ENCODE peak calls at places on chromosomes 7 and 10, in ten cellular contexts. J is hippocampal formation; H is coronary artery; M is NCI-H526 treated with DMSO at 0.1 percent for 48 hours; P is glutamatergic neuron; Y is activated T-helper 9 cell treated with anti-CD3 and anti-CD28 coated beads, Interleukin-2, amount 50 U/mL, for 16 hours; B is caudate nucleus; R is EL; A is AG20443; T is psoas muscle. N is an unnamed sample.

GRCh38 chr7:23072043-23072442 is 33.5 kb upstream of the KLHL7 start:
- DNase-seq in M (no peak), T (no peak), H (no peak), B (no peak), A (peak; percentile 34), J (peak; percentile 8), P (no peak), Y (no peak), R (peak; percentile 25), N (peak; percentile 4)

GRCh38 chr10:94208315-94208714 is 154.4 kb downstream of the NOC3L start:
- DNase-seq in Y (no peak), B (no peak), J (no peak), R (no peak), M (no peak), H (no peak), T (no peak), A (no peak), P (no peak), N (no peak)

GRCh38 chr7:45574521-45575500 is 643 bp downstream of the ADCY1 start:
- DNase-seq in T (peak; percentile 42), J (no peak), M (no peak), B (no peak), R (peak; percentile 45), A (peak; percentile 88), H (peak; percentile 63), P (peak; percentile 78), Y (no peak), N (peak; percentile 19)

GRCh38 chr7:116098175-116098574 is 67.6 kb upstream of the TFEC start:
- DNase-seq in A (no peak), R (no peak), P (no peak), H (no peak), T (no peak), B (no peak), Y (no peak), J (no peak), M (no peak), N (no peak)

GRCh38 chr7:48384180-48384752 is 213.0 kb downstream of the ABCA13 start:
- DNase-seq in J (no peak), T (no peak), B (no peak), A (no peak), R (no peak), M (no peak), P (no peak), H (no peak), Y (no peak), N (no peak)

GRCh38 chr10:80473692-80474596 is 19.8 kb downstream of the TSPAN14 start:
- DNase-seq in B (no peak), M (no peak), T (no peak), Y (no peak), R (peak; percentile 52), P (no peak), J (no peak), A (no peak), H (no peak), N (no peak)

GRCh38 chr7:43537765-43538403 is 45.0 kb upstream of the STK17A start:
- DNase-seq in B (no peak), M (no peak), T (no peak), J (no peak), P (no peak), Y (no peak), A (peak; percentile 45), H (no peak), R (peak; percentile 35), N (no peak)

GRCh38 chr10:132030898-132031463 is 34.8 kb upstream of the JAKMIP3 start:
- DNase-seq in P (no peak), H (no peak), J (no peak), T (no peak), B (no peak), A (no peak), R (no peak), Y (no peak), M (no peak), N (no peak)

GRCh38 chr10:25604591-25604990 is 329.4 kb upstream of the MYO3A start:
- DNase-seq in B (no peak), M (no peak), A (no peak), H (no peak), Y (no peak), J (no peak), R (no peak), T (no peak), P (no peak), N (no peak)

GRCh38 chr7:1758859-1759521 is 88.9 kb downstream of the ELFN1 start:
- DNase-seq in R (no peak), H (peak; percentile 56), T (no peak), P (no peak), Y (no peak), J (no peak), A (peak; percentile 6), B (no peak), M (no peak), N (no peak)

GRCh38 chr7:55977831-55978230 is 13.4 kb downstream of the NIPSNAP2 start:
- DNase-seq in H (no peak), J (no peak), A (peak; percentile 58), M (no peak), B (no peak), Y (no peak), P (no peak), R (peak; percentile 74), T (no peak), N (no peak)

GRCh38 chr7:45596665-45597095 is 22.5 kb downstream of the ADCY1 start:
- DNase-seq in Y (no peak), M (no peak), B (no peak), A (peak; percentile 2), R (no peak), T (no peak), H (no peak), J (no peak), P (no peak), N (no peak)

GRCh38 chr7:16649196-16649595 is 3.2 kb downstream of the BZW2 start:
- DNase-seq in J (no peak), Y (no peak), H (no peak), T (no peak), P (no peak), A (no peak), B (no peak), M (no peak), R (peak; percentile 41), N (no peak)

GRCh38 chr7:34727464-34727995 is 69.5 kb downstream of the NPSR1 start:
- DNase-seq in P (no peak), H (no peak), M (peak; percentile 79), B (no peak), A (no peak), J (no peak), R (no peak), Y (no peak), T (no peak), N (no peak)

GRCh38 chr10:85545874-85546273 is 820.7 kb downstream of the GRID1 start:
- DNase-seq in H (no peak), R (no peak), Y (no peak), J (no peak), A (no peak), B (no peak), T (no peak), M (no peak), P (no peak), N (no peak)

N was measured in midbrain.